ENCODE peak calls at places on chromosomes 1 and 21, in eight cellular contexts. R, M, Z, T, B, D, J and E are unnamed samples.

GRCh38 chr1:232136136-232136535 is 493.8 kb downstream of the SIPA1L2 start:
- DNase-seq in T (no peak), M (no peak), R (no peak), Z (no peak), D (no peak), B (no peak), J (no peak), E (no peak)

GRCh38 chr1:174795806-174796205 is 203.9 kb upstream of the CACYBP start:
- DNase-seq in M (no peak), Z (no peak), D (no peak), J (no peak), T (no peak), R (no peak), B (no peak), E (no peak)

GRCh38 chr1:7220712-7221252 is 435.5 kb downstream of the CAMTA1 start:
- DNase-seq in B (no peak), T (no peak), J (no peak), R (no peak), M (no peak), Z (no peak), D (no peak), E (no peak)

GRCh38 chr1:30383131-30383793 is 340.1 kb downstream of the MATN1 start:
- DNase-seq in D (no peak), Z (peak; percentile 10), M (no peak), R (no peak), J (no peak), B (no peak), T (no peak), E (no peak)

GRCh38 chr1:172467446-172467845 is 23.6 kb upstream of the PIGC start:
- DNase-seq in R (no peak), T (no peak), B (no peak), M (no peak), Z (no peak), J (no peak), D (no peak), E (no peak)

GRCh38 chr21:43657355-43658093 is 1.8 kb downstream of the HSF2BP start:
- DNase-seq in T (no peak), J (no peak), R (no peak), Z (no peak), B (no peak), M (no peak), D (no peak), E (no peak)

GRCh38 chr1:223500560-223501425 is 107.6 kb downstream of the CCDC185 start:
- DNase-seq in T (peak; percentile 90), J (peak; percentile 85), Z (no peak), D (peak; percentile 49), B (peak; percentile 31), M (peak; percentile 46), R (no peak), E (no peak)

GRCh38 chr21:42144221-42144620 is 73.1 kb downstream of the UMODL1 start:
- DNase-seq in Z (no peak), D (no peak), T (no peak), J (no peak), M (no peak), R (no peak), B (no peak), E (no peak)

GRCh38 chr1:218412181-218412580 is 67.0 kb downstream of the TGFB2 start:
- DNase-seq in J (no peak), M (no peak), R (no peak), Z (no peak), T (peak; percentile 53), D (peak; percentile 28), B (no peak), E (no peak)

GRCh38 chr1:112954059-112954458 is 1.9 kb downstream of the SLC16A1 start:
- DNase-seq in D (no peak), J (no peak), M (no peak), B (no peak), R (no peak), Z (no peak), T (no peak), E (no peak)

GRCh38 chr1:216562383-216562782 is 139.1 kb upstream of the USH2A start:
- DNase-seq in T (no peak), Z (no peak), R (no peak), M (no peak), J (no peak), B (no peak), D (no peak), E (no peak)

GRCh38 chr1:223109581-223110026 is 33.4 kb downstream of the TLR5 start:
- DNase-seq in M (no peak), R (no peak), T (no peak), J (no peak), B (no peak), D (no peak), Z (no peak), E (no peak)

GRCh38 chr1:80878343-80878742 is 922.4 kb upstream of the ADGRL2 start:
- DNase-seq in R (no peak), D (no peak), M (no peak), T (no peak), B (no peak), J (peak; percentile 26), Z (no peak), E (no peak)

GRCh38 chr1:47582891-47583608 is 145.2 kb downstream of the FOXD2 start:
- DNase-seq in R (no peak), J (no peak), Z (peak; percentile 11), M (no peak), B (no peak), T (no peak), D (no peak), E (no peak)

GRCh38 chr1:151596166-151596933 is 15.5 kb upstream of the SNX27 start:
- DNase-seq in J (no peak), D (no peak), M (peak; percentile 26), Z (no peak), B (no peak), R (no peak), T (no peak), E (no peak)

GRCh38 chr1:186482661-186483255 is 21.8 kb upstream of the PDC start:
- DNase-seq in M (peak; percentile 75), Z (no peak), B (no peak), J (peak; percentile 34), T (peak; percentile 74), D (peak; percentile 28), R (no peak), E (peak; percentile 26)

GRCh38 chr1:3501856-3502665 is 47.6 kb downstream of the ARHGEF16 start:
- DNase-seq in M (peak; percentile 91), T (peak; percentile 59), B (peak; percentile 23), Z (peak; percentile 53), J (peak; percentile 45), D (no peak), R (no peak), E (no peak)

GRCh38 chr1:192592981-192593683 is 17.6 kb downstream of the RGS1 start:
- DNase-seq in M (no peak), Z (no peak), B (no peak), T (peak; percentile 17), J (no peak), D (no peak), R (no peak), E (no peak)

GRCh38 chr1:197144570-197145325 is 1.7 kb downstream of the ASPM start:
- DNase-seq in D (no peak), R (no peak), B (no peak), Z (no peak), T (peak; percentile 21), J (no peak), M (no peak), E (no peak)

GRCh38 chr1:178513278-178513983 is 522 bp downstream of the TEX35 start:
- DNase-seq in M (no peak), J (no peak), T (peak; percentile 74), Z (no peak), D (peak; percentile 46), R (no peak), B (no peak), E (no peak)

GRCh38 chr1:88998716-88999115 is 6.3 kb upstream of the KYAT3 start:
- DNase-seq in Z (no peak), T (peak; percentile 53), M (no peak), D (no peak), B (no peak), R (peak; percentile 48), J (no peak), E (no peak)

GRCh38 chr1:228207851-228208821 is at the start of gene OBSCN:
- DNase-seq in J (no peak), M (no peak), D (no peak), Z (no peak), B (no peak), R (no peak), T (no peak), E (no peak)

GRCh38 chr1:33093004-33093403 is 12.1 kb downstream of the AZIN2 start:
- DNase-seq in Z (no peak), B (no peak), D (no peak), T (no peak), J (no peak), R (no peak), M (peak; percentile 37), E (no peak)

GRCh38 chr1:179742717-179743678 is at the start of gene FAM163A:
- DNase-seq in M (peak; percentile 48), R (no peak), B (no peak), D (no peak), T (peak; percentile 24), J (no peak), Z (no peak), E (no peak)

GRCh38 chr1:12567288-12567819 is 50.7 kb downstream of the DHRS3 start:
- DNase-seq in Z (no peak), B (no peak), R (no peak), T (no peak), M (no peak), J (no peak), D (no peak), E (no peak)

GRCh38 chr1:5267603-5268235 is 613.3 kb downstream of the AJAP1 start:
- DNase-seq in B (no peak), J (no peak), T (no peak), R (no peak), M (peak; percentile 62), Z (no peak), D (no peak), E (no peak)

GRCh38 chr21:31124005-31124404 is 85.7 kb upstream of the KRTAP19-8 start:
- DNase-seq in B (peak; percentile 28), J (peak; percentile 33), R (no peak), M (peak; percentile 52), Z (no peak), D (no peak), T (peak; percentile 20), E (no peak)

GRCh38 chr1:110542730-110543129 is 23.8 kb upstream of the KCNA10 start:
- DNase-seq in B (no peak), Z (no peak), D (peak; percentile 2), M (no peak), R (no peak), J (no peak), T (peak; percentile 73), E (no peak)

GRCh38 chr1:169307176-169307575 is 60.4 kb downstream of the NME7 start:
- DNase-seq in R (no peak), D (no peak), J (no peak), M (no peak), B (no peak), T (no peak), Z (no peak), E (no peak)

GRCh38 chr1:2606004-2606805 is 19.6 kb downstream of the PRXL2B start:
- DNase-seq in D (no peak), J (peak; percentile 3), Z (peak; percentile 28), M (no peak), B (no peak), R (no peak), T (no peak), E (no peak)

GRCh38 chr1:31371560-31371959 is 1.3 kb downstream of the FABP3 start:
- DNase-seq in B (no peak), M (no peak), R (no peak), T (no peak), Z (no peak), D (no peak), J (no peak), E (no peak)

GRCh38 chr1:14804626-14805025 is 206.1 kb downstream of the KAZN start:
- DNase-seq in J (no peak), B (no peak), R (no peak), D (no peak), T (no peak), Z (no peak), M (peak; percentile 30), E (no peak)

GRCh38 chr1:202194328-202194648 is 689 bp downstream of the LGR6 start:
- DNase-seq in R (no peak), Z (no peak), M (no peak), B (no peak), J (no peak), D (no peak), T (no peak), E (no peak)

GRCh38 chr1:237287876-237288517 is 246.0 kb downstream of the RYR2 start:
- DNase-seq in J (no peak), T (no peak), M (peak; percentile 46), D (no peak), B (no peak), R (no peak), Z (no peak), E (no peak)